ENCODE peak calls at places on chromosomes 4 and X, in ten cellular contexts. V is gastrocnemius medialis, H is A549, Y is IMR-90, L is HCT116, T is sigmoid colon, J is ovary, I is stomach, F is breast epithelium, A is tibial nerve. X is an unnamed sample. For H3K4me1, the result is how much of the 10 kb centered on the place peaks cover.

GRCh38 chr4:74522251-74522991 is 77.5 kb downstream of the AREG start:
- DNase-seq in L (no peak), I (no peak), Y (peak), J (no peak), T (no peak), A (no peak), V (no peak), F (no peak), H (no peak), X (no peak)

GRCh38 chrX:84362184-84362838 is 139.9 kb downstream of the HDX start:
- DNase-seq in A (no peak), I (no peak), T (no peak), F (no peak), Y (peak), H (no peak), L (no peak), J (no peak), V (no peak), X (no peak)

GRCh38 chrX:1391370-1391706 is 575 bp downstream of the SLC25A6 start:
- DNase-seq in F (no peak), A (no peak), T (no peak), V (no peak), L (no peak), J (no peak), H (no peak), I (no peak), Y (no peak), X (no peak)

GRCh38 chr4:7000421-7001176 is 42.6 kb upstream of the TADA2B start:
- DNase-seq in T (peak), L (no peak), A (no peak), H (no peak), V (no peak), F (no peak), J (no peak), I (no peak), Y (no peak), X (no peak)

GRCh38 chrX:64394874-64395567 is at the start of gene MTMR8:
- DNase-seq in V (peak), Y (no peak), T (peak), L (peak), F (peak), J (peak), H (peak), I (peak), A (peak), X (peak)

GRCh38 chr4:27463816-27464215 is 603.2 kb downstream of the STIM2 start:
- DNase-seq in I (no peak), L (peak), Y (peak), F (no peak), T (no peak), V (no peak), A (no peak), H (peak), J (no peak), X (no peak)

GRCh38 chr4:86508436-86508835 is 85.7 kb upstream of the PTPN13 start:
- DNase-seq in I (no peak), F (no peak), J (no peak), L (no peak), T (no peak), A (no peak), H (no peak), V (no peak), Y (peak), X (no peak)

GRCh38 chr4:159899596-159899995 is 796.7 kb downstream of the RAPGEF2 start:
- DNase-seq in I (no peak), H (peak), F (no peak), Y (no peak), J (no peak), A (no peak), V (no peak), T (no peak), L (no peak), X (no peak)

DNA sequence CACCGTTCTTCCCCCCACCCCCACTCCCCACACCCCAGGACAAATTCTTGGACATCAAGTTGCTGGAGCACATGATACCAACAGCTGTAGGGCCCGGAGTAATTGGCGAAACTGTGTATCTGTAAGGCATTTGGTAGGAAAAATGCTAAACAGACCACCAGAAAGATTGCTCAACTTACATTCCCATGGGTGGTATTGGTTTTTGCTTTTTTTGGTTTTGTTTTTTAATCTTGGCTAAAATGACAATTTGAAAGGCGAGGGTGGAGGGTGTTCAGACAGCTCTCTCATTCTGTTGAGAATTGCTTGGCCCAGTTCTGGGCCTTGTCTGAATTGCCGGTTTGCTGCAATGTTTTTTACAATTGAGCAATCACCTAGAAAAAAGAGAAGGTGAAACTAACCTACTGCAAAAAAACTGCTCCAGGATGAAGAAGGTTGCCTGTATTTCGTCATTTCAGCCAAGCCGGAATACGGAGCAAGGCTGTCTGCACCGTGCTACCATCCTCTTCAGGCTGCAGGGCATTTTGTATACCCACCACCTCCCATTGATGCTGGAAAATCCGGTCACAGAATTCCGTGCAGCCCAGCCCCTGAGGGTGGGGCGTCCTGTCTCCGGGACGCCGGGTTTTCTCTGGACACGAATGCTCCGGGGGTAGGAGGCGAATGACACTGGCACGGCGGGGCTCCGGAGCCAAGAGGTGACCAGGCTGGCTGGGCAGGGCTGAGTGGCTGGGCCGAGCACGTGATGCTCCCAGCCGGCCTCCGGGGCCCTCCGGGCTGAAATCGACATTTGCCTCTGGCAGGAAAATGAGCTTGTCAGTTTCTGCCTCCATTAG is at the start of gene CLCN4:
- DNase-seq in I (peak), J (peak), V (peak), H (peak), T (peak), A (no peak), F (peak), Y (no peak), L (peak), X (peak)
- TF ChIP-seq POLR2A in I (no peak), J (no peak), V (peak), H (no peak), T (no peak), A (no peak), F (no peak), Y (no peak), L (no peak), X (peak)

GRCh38 chr4:183398298-183399129 is 45.9 kb upstream of the CDKN2AIP start:
- DNase-seq in T (peak), H (peak), I (peak), V (peak), Y (peak), L (no peak), A (peak), J (peak), F (no peak), X (peak)
- H3K4me1 ChIP-seq in T (under half), H (under half), I (under half), V (under half), Y (under half), L (under half), A (under half), J (under half), F (under half), X (under half)

GRCh38 chr4:1979477-1980196 is 29.1 kb downstream of the NELFA start:
- DNase-seq in Y (no peak), A (no peak), L (no peak), T (no peak), I (no peak), J (no peak), F (no peak), V (no peak), H (no peak), X (no peak)
- TF ChIP-seq POLR2A in Y (no peak), A (no peak), L (no peak), T (no peak), I (no peak), J (no peak), F (no peak), V (no peak), H (no peak), X (no peak)

DNA sequence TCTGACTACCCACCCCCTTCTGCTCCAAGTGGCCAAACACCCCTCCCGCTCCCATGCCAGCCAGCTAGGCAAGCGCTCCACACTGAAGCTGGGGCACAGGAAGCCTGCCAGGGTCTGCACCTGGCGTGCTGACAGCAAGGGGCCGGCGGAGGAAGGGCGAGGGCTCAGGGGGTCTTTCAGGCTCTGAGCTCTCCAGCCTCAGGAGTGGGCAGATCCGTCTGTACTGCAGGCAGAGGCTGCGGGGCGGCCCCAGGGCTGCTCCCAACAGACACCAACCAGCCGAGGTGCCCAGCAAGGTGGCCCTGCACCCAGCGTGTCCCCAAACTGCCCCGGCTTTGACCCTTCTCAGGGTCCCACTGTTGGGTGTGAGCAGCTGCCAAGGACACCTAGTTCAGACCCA is 14.8 kb downstream of the FAM53A start:
- DNase-seq in T (no peak), I (no peak), J (no peak), L (no peak), A (no peak), F (no peak), Y (no peak), V (no peak), H (no peak), X (no peak)
- H3K4me1 ChIP-seq in T (under half), I (under half), J (under half), L (under half), A (under half), F (under half), Y (under half), V (under half), H (under half), X (under half)

DNA sequence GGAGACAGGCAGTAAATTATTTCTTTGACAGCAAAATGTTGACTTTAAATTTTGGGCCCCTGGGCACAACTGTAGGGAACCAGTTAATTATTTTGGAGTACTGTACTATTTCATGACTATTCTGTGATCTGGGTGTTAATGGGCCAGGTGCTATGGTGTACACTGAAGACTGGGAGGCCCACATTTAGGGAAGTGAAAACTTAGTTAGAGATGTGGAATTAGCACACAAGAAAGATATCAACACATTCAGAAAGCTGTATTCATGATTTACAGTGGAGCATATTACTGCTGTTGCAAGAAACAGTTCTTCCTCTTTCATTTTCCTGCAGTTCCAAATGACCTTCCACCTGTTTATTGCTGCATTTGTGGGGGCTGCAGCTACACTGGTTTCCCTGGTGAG is 12.4 kb downstream of the PLP1 start:
- DNase-seq in A (no peak), H (no peak), T (no peak), I (no peak), V (no peak), J (no peak), Y (no peak), L (no peak), F (no peak), X (no peak)
- TF ChIP-seq POLR2A in A (no peak), H (no peak), T (no peak), I (no peak), V (no peak), J (no peak), Y (no peak), L (no peak), F (no peak), X (no peak)